ENCODE peak calls at places on chromosomes 12 and 14, in six cellular contexts. Z, F, P, Y, A and W are unnamed samples.

GRCh38 chr14:105487449-105487985 is 831 bp downstream of the CRIP1 start:
- DNase-seq in Z (peak; percentile 81), F (no peak), P (no peak), Y (no peak), A (peak; percentile 67), W (no peak)

GRCh38 chr12:15592934-15593333 is 196.3 kb downstream of the EPS8 start:
- DNase-seq in Z (no peak), F (no peak), P (no peak), Y (no peak), A (no peak), W (no peak)

GRCh38 chr12:7061596-7061995 is 1.1 kb downstream of the C1S start:
- DNase-seq in Z (no peak), F (no peak), P (no peak), Y (no peak), A (no peak), W (no peak)

GRCh38 chr12:9751204-9752144 is 9.2 kb downstream of the CD69 start:
- DNase-seq in Z (no peak), F (no peak), P (no peak), Y (no peak), A (no peak), W (no peak)

GRCh38 chr12:1880876-1881275 is 37.6 kb downstream of the CACNA2D4 start:
- DNase-seq in Z (no peak), F (no peak), P (peak; percentile 22), Y (no peak), A (no peak), W (no peak)

GRCh38 chr12:49331360-49332222 is 5.4 kb downstream of the C1QL4 start:
- DNase-seq in Z (peak; percentile 72), F (peak; percentile 88), P (peak; percentile 80), Y (peak; percentile 64), A (peak; percentile 57), W (no peak)

GRCh38 chr14:68291820-68292219 is 472.2 kb downstream of the RAD51B start:
- DNase-seq in Z (no peak), F (no peak), P (peak; percentile 78), Y (no peak), A (no peak), W (no peak)

GRCh38 chr12:57175428-57176138 is 28.2 kb upstream of the LRP1-AS start:
- DNase-seq in Z (peak; percentile 86), F (peak; percentile 70), P (peak; percentile 93), Y (peak; percentile 82), A (peak; percentile 87), W (peak; percentile 85)

GRCh38 chr12:103933237-103933636 is 3.0 kb downstream of the HSP90B1 start:
- DNase-seq in Z (no peak), F (no peak), P (no peak), Y (no peak), A (no peak), W (no peak)

GRCh38 chr12:113194971-113195391 is 9.5 kb downstream of the RITA1 start:
- DNase-seq in Z (no peak), F (no peak), P (no peak), Y (no peak), A (no peak), W (no peak)

GRCh38 chr14:104292084-104292970 is 153.9 kb downstream of the KIF26A start:
- DNase-seq in Z (peak; percentile 5), F (no peak), P (peak; percentile 51), Y (peak; percentile 11), A (peak; percentile 9), W (no peak)

GRCh38 chr12:99444859-99445316 is 202.7 kb upstream of the GARIN6 start:
- DNase-seq in Z (no peak), F (no peak), P (no peak), Y (no peak), A (no peak), W (peak; percentile 53)

GRCh38 chr14:49512571-49512970 is 73.6 kb downstream of the RPS29 start:
- DNase-seq in Z (no peak), F (no peak), P (no peak), Y (no peak), A (no peak), W (no peak)

GRCh38 chr14:54686219-54686870 is 119.4 kb downstream of the SAMD4A start:
- DNase-seq in Z (no peak), F (no peak), P (no peak), Y (peak; percentile 52), A (peak; percentile 27), W (peak; percentile 38)

GRCh38 chr14:22375321-22375930 is 213.6 kb downstream of the DAD1 start:
- DNase-seq in Z (no peak), F (peak; percentile 71), P (no peak), Y (no peak), A (no peak), W (no peak)

GRCh38 chr12:100295764-100296555 is 29.0 kb downstream of the SCYL2 start:
- DNase-seq in Z (no peak), F (no peak), P (no peak), Y (no peak), A (no peak), W (peak; percentile 41)

GRCh38 chr14:105012171-105012985 is 8.5 kb downstream of the CDCA4 start:
- DNase-seq in Z (peak; percentile 34), F (no peak), P (no peak), Y (no peak), A (no peak), W (no peak)

GRCh38 chr14:79279645-79280399 is 931.5 kb downstream of the DIO2 start:
- DNase-seq in Z (peak; percentile 9), F (peak; percentile 42), P (peak; percentile 35), Y (peak; percentile 14), A (no peak), W (no peak)

GRCh38 chr12:80129895-80130535 is 30.7 kb downstream of the OTOGL start:
- DNase-seq in Z (no peak), F (no peak), P (no peak), Y (no peak), A (no peak), W (no peak)

GRCh38 chr14:99314623-99315022 is 42.6 kb upstream of the BCL11B start:
- DNase-seq in Z (no peak), F (no peak), P (no peak), Y (no peak), A (no peak), W (no peak)

GRCh38 chr14:99318091-99318958 is 46.3 kb upstream of the BCL11B start:
- DNase-seq in Z (peak; percentile 60), F (peak; percentile 25), P (peak; percentile 41), Y (no peak), A (no peak), W (no peak)

GRCh38 chr14:99317231-99318090 is 45.5 kb upstream of the BCL11B start:
- DNase-seq in Z (peak; percentile 14), F (peak; percentile 5), P (no peak), Y (no peak), A (no peak), W (no peak)

GRCh38 chr14:99315197-99315596 is 43.2 kb upstream of the BCL11B start:
- DNase-seq in Z (no peak), F (no peak), P (no peak), Y (no peak), A (no peak), W (no peak)

GRCh38 chr14:99316281-99317163 is 44.5 kb upstream of the BCL11B start:
- DNase-seq in Z (peak; percentile 87), F (peak; percentile 49), P (no peak), Y (no peak), A (no peak), W (no peak)
- H3K4me1 ChIP-seq in Z (peaks cover 26% of the 10 kb centered on the region), F (peaks cover 21% of the 10 kb centered on the region), P (no peaks in the 10 kb centered on the region), Y (no peaks in the 10 kb centered on the region), A (no peaks in the 10 kb centered on the region), W (no peaks in the 10 kb centered on the region)

GRCh38 chr12:3379079-3379478 is 111.9 kb upstream of the PRMT8 start:
- DNase-seq in Z (no peak), F (no peak), P (no peak), Y (no peak), A (no peak), W (no peak)

GRCh38 chr12:3378655-3379054 is 112.3 kb upstream of the PRMT8 start:
- DNase-seq in Z (no peak), F (no peak), P (peak; percentile 22), Y (no peak), A (no peak), W (no peak)

GRCh38 chr12:3380200-3381020 is 110.6 kb upstream of the PRMT8 start:
- DNase-seq in Z (no peak), F (peak; percentile 23), P (peak; percentile 24), Y (no peak), A (no peak), W (peak; percentile 13)

GRCh38 chr12:3381059-3382047 is 109.7 kb upstream of the PRMT8 start:
- DNase-seq in Z (no peak), F (peak; percentile 65), P (no peak), Y (no peak), A (no peak), W (no peak)

GRCh38 chr12:3377056-3377455 is 113.9 kb upstream of the PRMT8 start:
- DNase-seq in Z (no peak), F (no peak), P (peak; percentile 12), Y (no peak), A (no peak), W (no peak)
- TF ChIP-seq CTCF in Z (no peak), F (no peak), P (no peak), Y (no peak), A (no peak), W (no peak)

DNA sequence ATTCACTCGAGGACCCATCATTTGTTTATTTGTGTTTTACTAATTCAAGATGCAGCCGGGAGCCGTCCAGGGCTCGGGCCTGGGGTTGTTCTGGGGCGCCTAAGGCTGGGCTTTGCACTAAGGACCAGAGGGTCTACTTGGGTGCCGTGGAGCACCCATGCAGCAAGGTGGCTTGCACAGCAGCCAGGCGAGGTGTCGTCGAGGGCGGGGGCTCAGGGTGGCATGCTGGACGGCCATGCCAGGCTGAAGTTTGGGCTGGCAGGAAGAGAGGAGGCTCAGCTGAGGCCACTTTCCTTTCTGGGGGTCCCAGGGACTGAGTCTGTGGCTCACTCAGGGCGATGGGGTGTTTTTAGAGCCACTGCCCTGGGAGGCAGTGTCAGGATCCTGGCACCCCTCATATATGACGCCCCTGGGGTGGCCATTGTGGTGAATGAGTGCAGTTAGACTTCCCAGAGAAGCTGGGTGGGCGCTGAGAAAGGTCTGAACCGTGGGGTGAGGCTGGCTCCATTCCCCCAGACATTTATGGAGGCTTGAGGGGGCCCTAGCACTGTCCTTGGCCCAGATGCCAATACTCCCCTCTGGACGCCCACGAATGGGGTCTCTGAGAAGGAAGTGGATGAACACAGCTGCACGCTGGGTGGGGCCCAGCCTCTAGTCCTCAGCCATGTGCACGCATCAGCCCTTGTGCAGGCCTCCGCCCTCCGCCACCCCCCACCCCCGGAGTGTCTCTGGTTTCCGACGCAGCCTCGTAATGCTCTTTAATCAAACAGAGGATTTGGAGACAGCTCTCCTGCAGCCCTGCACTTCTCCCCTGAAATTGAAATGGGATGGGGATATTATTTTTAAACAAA is 11.3 kb downstream of the MEG3 start:
- DNase-seq in Z (no peak), F (no peak), P (no peak), Y (no peak), A (peak; percentile 10), W (no peak)
- H3K4me1 ChIP-seq in Z (no peaks in the 10 kb centered on the region), F (peaks cover 45% of the 10 kb centered on the region), P (peaks cover 10% of the 10 kb centered on the region), Y (no peaks in the 10 kb centered on the region), A (no peaks in the 10 kb centered on the region), W (no peaks in the 10 kb centered on the region)

DNA sequence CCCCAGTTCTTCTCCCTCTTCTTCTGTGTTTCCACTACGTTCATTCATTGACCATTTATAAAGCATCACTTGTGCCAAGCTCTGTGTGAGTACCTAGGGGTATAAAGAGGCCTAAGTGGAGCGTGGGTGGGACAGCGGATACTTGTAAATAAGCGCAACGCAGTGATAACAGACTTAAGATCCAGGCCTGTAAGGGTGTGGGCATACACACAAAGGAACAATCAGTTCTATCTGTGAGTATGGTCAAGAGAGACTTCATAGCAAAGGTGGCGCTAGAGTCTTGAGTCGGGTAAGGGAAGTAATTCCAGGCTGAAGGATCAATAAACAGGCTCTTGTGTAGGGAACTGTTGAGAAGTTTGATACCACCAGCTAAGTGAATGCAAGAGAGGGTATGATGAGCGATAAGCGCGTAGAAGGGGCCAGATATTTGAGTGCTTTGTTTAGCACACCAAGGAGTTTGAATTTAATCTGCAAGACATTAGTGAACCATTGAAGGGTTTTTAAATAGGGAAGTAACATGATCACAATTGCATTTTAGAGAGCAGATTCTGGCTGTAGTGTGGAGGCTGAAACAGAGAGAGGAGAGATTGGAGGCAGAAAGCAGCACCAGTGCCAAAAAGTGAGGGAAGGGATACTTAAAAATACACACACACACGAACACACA is 1.0 kb upstream of the GXYLT1 start:
- DNase-seq in Z (peak; percentile 11), F (peak; percentile 30), P (peak; percentile 50), Y (no peak), A (no peak), W (no peak)
- TF ChIP-seq CTCF in Z (no peak), F (peak; percentile 16), P (peak; percentile 53), Y (no peak), A (no peak), W (peak; percentile 5)